ENCODE peak calls at places on chromosome 14, in five cellular contexts. One of them, this sample, is unnamed.

GRCh38 chr14:50778757-50779483 is 52.0 kb downstream of the NIN start:
- DNase-seq in aorta: no peak
- DNase-seq in GM12891: no peak
- DNase-seq in dorsolateral prefrontal cortex: no peak
- DNase-seq in lower leg skin: no peak
- DNase-seq in this sample: no peak

GRCh38 chr14:68547305-68548193 is 245.3 kb downstream of the ZFP36L1 start:
- DNase-seq in lower leg skin: peak; percentile 94
- DNase-seq in dorsolateral prefrontal cortex: peak; percentile 54
- DNase-seq in aorta: no peak
- DNase-seq in GM12891: no peak
- DNase-seq in this sample: peak; percentile 27

GRCh38 chr14:93894992-93895391 is 32.2 kb upstream of the FAM181A start:
- DNase-seq in aorta: no peak
- DNase-seq in dorsolateral prefrontal cortex: no peak
- DNase-seq in lower leg skin: no peak
- DNase-seq in GM12891: no peak
- DNase-seq in this sample: no peak

GRCh38 chr14:53571990-53572389 is 384.6 kb downstream of the BMP4 start:
- DNase-seq in dorsolateral prefrontal cortex: no peak
- DNase-seq in aorta: no peak
- DNase-seq in GM12891: no peak
- DNase-seq in lower leg skin: no peak
- DNase-seq in this sample: no peak

GRCh38 chr14:52076334-52076733 is 7.5 kb upstream of the NID2 start:
- DNase-seq in aorta: peak; percentile 75
- DNase-seq in lower leg skin: no peak
- DNase-seq in GM12891: no peak
- DNase-seq in dorsolateral prefrontal cortex: no peak
- DNase-seq in this sample: peak; percentile 47

GRCh38 chr14:26960049-26960688 is 362.3 kb upstream of the NOVA1 start:
- DNase-seq in aorta: no peak
- DNase-seq in GM12891: no peak
- DNase-seq in lower leg skin: no peak
- DNase-seq in dorsolateral prefrontal cortex: no peak
- DNase-seq in this sample: no peak

GRCh38 chr14:100914597-100915021 is 11.1 kb upstream of the RTL1 start:
- DNase-seq in GM12891: no peak
- DNase-seq in lower leg skin: no peak
- DNase-seq in aorta: no peak
- DNase-seq in dorsolateral prefrontal cortex: no peak
- DNase-seq in this sample: no peak

GRCh38 chr14:100062602-100063001 is 2.6 kb upstream of the EVL start:
- DNase-seq in GM12891: no peak
- DNase-seq in dorsolateral prefrontal cortex: no peak
- DNase-seq in aorta: no peak
- DNase-seq in lower leg skin: no peak
- DNase-seq in this sample: no peak

GRCh38 chr14:101187816-101188570 is 284.5 kb upstream of the RTL1 start:
- DNase-seq in dorsolateral prefrontal cortex: no peak
- DNase-seq in GM12891: no peak
- DNase-seq in lower leg skin: peak; percentile 53
- DNase-seq in aorta: no peak
- DNase-seq in this sample: no peak

GRCh38 chr14:68047910-68048309 is 228.3 kb downstream of the RAD51B start:
- DNase-seq in lower leg skin: no peak
- DNase-seq in dorsolateral prefrontal cortex: no peak
- DNase-seq in GM12891: no peak
- DNase-seq in aorta: no peak
- DNase-seq in this sample: no peak

GRCh38 chr14:90439874-90440442 is 43.1 kb downstream of the CALM1 start:
- DNase-seq in lower leg skin: no peak
- DNase-seq in dorsolateral prefrontal cortex: no peak
- DNase-seq in aorta: no peak
- DNase-seq in GM12891: no peak
- DNase-seq in this sample: no peak

GRCh38 chr14:39827901-39828655 is 395.8 kb upstream of the FBXO33 start:
- DNase-seq in aorta: no peak
- DNase-seq in GM12891: peak; percentile 18
- DNase-seq in dorsolateral prefrontal cortex: no peak
- DNase-seq in lower leg skin: no peak
- DNase-seq in this sample: no peak

GRCh38 chr14:56061051-56061450 is 57.2 kb upstream of the PELI2 start:
- DNase-seq in lower leg skin: no peak
- DNase-seq in GM12891: no peak
- DNase-seq in aorta: no peak
- DNase-seq in dorsolateral prefrontal cortex: no peak
- DNase-seq in this sample: no peak

GRCh38 chr14:79415726-79416125 is 795.6 kb downstream of the DIO2 start:
- DNase-seq in dorsolateral prefrontal cortex: no peak
- DNase-seq in lower leg skin: no peak
- DNase-seq in GM12891: no peak
- DNase-seq in aorta: no peak
- DNase-seq in this sample: no peak

GRCh38 chr14:70635971-70636595 is 5.6 kb upstream of the TTC9 start:
- DNase-seq in lower leg skin: no peak
- DNase-seq in dorsolateral prefrontal cortex: no peak
- DNase-seq in aorta: no peak
- DNase-seq in GM12891: no peak
- DNase-seq in this sample: no peak

GRCh38 chr14:104702106-104702505 is 12.7 kb downstream of the INF2 start:
- DNase-seq in dorsolateral prefrontal cortex: no peak
- DNase-seq in GM12891: no peak
- DNase-seq in lower leg skin: no peak
- DNase-seq in aorta: no peak
- DNase-seq in this sample: no peak

GRCh38 chr14:75249958-75250336 is 28.7 kb upstream of the FOS start:
- DNase-seq in GM12891: no peak
- DNase-seq in dorsolateral prefrontal cortex: no peak
- DNase-seq in lower leg skin: no peak
- DNase-seq in aorta: no peak
- DNase-seq in this sample: no peak

GRCh38 chr14:68147331-68147730 is 327.8 kb downstream of the RAD51B start:
- DNase-seq in dorsolateral prefrontal cortex: no peak
- DNase-seq in aorta: no peak
- DNase-seq in lower leg skin: no peak
- DNase-seq in GM12891: no peak
- DNase-seq in this sample: no peak

GRCh38 chr14:56899829-56900228 is 89.5 kb upstream of the OTX2 start:
- DNase-seq in GM12891: no peak
- DNase-seq in lower leg skin: no peak
- DNase-seq in dorsolateral prefrontal cortex: no peak
- DNase-seq in aorta: no peak
- DNase-seq in this sample: no peak

GRCh38 chr14:24289649-24290283 is 9.8 kb downstream of the DHRS1 start:
- DNase-seq in lower leg skin: no peak
- DNase-seq in dorsolateral prefrontal cortex: no peak
- DNase-seq in GM12891: no peak
- DNase-seq in aorta: no peak
- DNase-seq in this sample: no peak

GRCh38 chr14:63964063-63964462 is 111.3 kb downstream of the SYNE2 start:
- DNase-seq in aorta: no peak
- DNase-seq in lower leg skin: no peak
- DNase-seq in GM12891: no peak
- DNase-seq in dorsolateral prefrontal cortex: no peak
- DNase-seq in this sample: no peak

GRCh38 chr14:104771918-104772706 is 19.2 kb downstream of the SIVA1 start:
- DNase-seq in lower leg skin: no peak
- DNase-seq in GM12891: no peak
- DNase-seq in dorsolateral prefrontal cortex: no peak
- DNase-seq in aorta: no peak
- DNase-seq in this sample: no peak

GRCh38 chr14:81169711-81170103 is 51.1 kb downstream of the GTF2A1 start:
- DNase-seq in lower leg skin: peak; percentile 94
- DNase-seq in GM12891: no peak
- DNase-seq in aorta: peak; percentile 79
- DNase-seq in dorsolateral prefrontal cortex: peak; percentile 70
- DNase-seq in this sample: no peak

GRCh38 chr14:104726600-104727451 is 2.8 kb downstream of the ADSS1 start:
- DNase-seq in aorta: no peak
- DNase-seq in lower leg skin: no peak
- DNase-seq in GM12891: no peak
- DNase-seq in dorsolateral prefrontal cortex: no peak
- DNase-seq in this sample: no peak

GRCh38 chr14:93953739-93954515 is 22.4 kb downstream of the ASB2 start:
- DNase-seq in aorta: no peak
- DNase-seq in GM12891: no peak
- DNase-seq in lower leg skin: no peak
- DNase-seq in dorsolateral prefrontal cortex: no peak
- DNase-seq in this sample: no peak

GRCh38 chr14:105087308-105087962 is 22.2 kb upstream of the GPR132 start:
- DNase-seq in GM12891: no peak
- DNase-seq in aorta: peak; percentile 84
- DNase-seq in dorsolateral prefrontal cortex: peak; percentile 33
- DNase-seq in lower leg skin: no peak
- DNase-seq in this sample: no peak

GRCh38 chr14:99475179-99475578 is 5.5 kb downstream of the SETD3 start:
- DNase-seq in GM12891: no peak
- DNase-seq in lower leg skin: no peak
- DNase-seq in aorta: no peak
- DNase-seq in dorsolateral prefrontal cortex: no peak
- DNase-seq in this sample: no peak

GRCh38 chr14:54087376-54087775 is 130.8 kb upstream of the BMP4 start:
- DNase-seq in dorsolateral prefrontal cortex: no peak
- DNase-seq in GM12891: no peak
- DNase-seq in aorta: no peak
- DNase-seq in lower leg skin: no peak
- DNase-seq in this sample: no peak